ENCODE peak calls at places on chromosomes 6 and 20, in five cellular contexts. One of them, this sample, is unnamed.

GRCh38 chr6:155327326-155328073 is 13.2 kb upstream of the TFB1M start:
- DNase-seq in GM20000: no peak
- DNase-seq in tibial artery: peak; percentile 40
- DNase-seq in DND-41: peak; percentile 41
- DNase-seq in nephron progenitor cell: peak; percentile 71
- DNase-seq in this sample: no peak

GRCh38 chr6:27605401-27606342 is 132.8 kb upstream of the ZNF184 start:
- DNase-seq in GM20000: no peak
- DNase-seq in tibial artery: no peak
- DNase-seq in DND-41: no peak
- DNase-seq in nephron progenitor cell: peak; percentile 79
- DNase-seq in this sample: no peak

GRCh38 chr20:16922834-16923233 is 174.7 kb downstream of the OTOR start:
- DNase-seq in GM20000: no peak
- DNase-seq in tibial artery: no peak
- DNase-seq in DND-41: no peak
- DNase-seq in nephron progenitor cell: no peak
- DNase-seq in this sample: no peak

GRCh38 chr6:106739387-106739786 is 110.0 kb downstream of the QRSL1 start:
- DNase-seq in GM20000: no peak
- DNase-seq in tibial artery: peak; percentile 63
- DNase-seq in DND-41: no peak
- DNase-seq in nephron progenitor cell: no peak
- DNase-seq in this sample: no peak

GRCh38 chr6:151763938-151764680 is 43.4 kb upstream of the ESR1 start:
- DNase-seq in GM20000: peak; percentile 54
- DNase-seq in tibial artery: peak; percentile 95
- DNase-seq in DND-41: peak; percentile 28
- DNase-seq in nephron progenitor cell: peak; percentile 83
- DNase-seq in this sample: peak; percentile 92

GRCh38 chr20:47992021-47992467 is 206.8 kb upstream of the SULF2 start:
- DNase-seq in GM20000: no peak
- DNase-seq in tibial artery: no peak
- DNase-seq in DND-41: peak; percentile 23
- DNase-seq in nephron progenitor cell: no peak
- DNase-seq in this sample: no peak

GRCh38 chr6:75368151-75368779 is 83.7 kb upstream of the TMEM30A start:
- DNase-seq in GM20000: peak; percentile 15
- DNase-seq in tibial artery: no peak
- DNase-seq in DND-41: no peak
- DNase-seq in nephron progenitor cell: peak; percentile 23
- DNase-seq in this sample: no peak

GRCh38 chr6:123636771-123637170 is at the start of gene TRDN:
- DNase-seq in GM20000: no peak
- DNase-seq in tibial artery: no peak
- DNase-seq in DND-41: no peak
- DNase-seq in nephron progenitor cell: peak; percentile 1
- DNase-seq in this sample: no peak

GRCh38 chr20:47816487-47817451 is 31.5 kb upstream of the SULF2 start:
- DNase-seq in GM20000: no peak
- DNase-seq in tibial artery: no peak
- DNase-seq in DND-41: no peak
- DNase-seq in nephron progenitor cell: no peak
- DNase-seq in this sample: no peak

GRCh38 chr6:146111864-146112263 is 83.0 kb downstream of the GRM1 start:
- DNase-seq in GM20000: no peak
- DNase-seq in tibial artery: no peak
- DNase-seq in DND-41: no peak
- DNase-seq in nephron progenitor cell: no peak
- DNase-seq in this sample: no peak

GRCh38 chr6:87340230-87340629 is 4.4 kb upstream of the C6orf163 start:
- DNase-seq in GM20000: no peak
- DNase-seq in tibial artery: no peak
- DNase-seq in DND-41: no peak
- DNase-seq in nephron progenitor cell: no peak
- DNase-seq in this sample: no peak

GRCh38 chr6:106556368-106556960 is 72.8 kb downstream of the RTN4IP1 start:
- DNase-seq in GM20000: no peak
- DNase-seq in tibial artery: no peak
- DNase-seq in DND-41: no peak
- DNase-seq in nephron progenitor cell: no peak
- DNase-seq in this sample: no peak

GRCh38 chr6:408599-409102 is 17.1 kb downstream of the IRF4 start:
- DNase-seq in GM20000: no peak
- DNase-seq in tibial artery: peak; percentile 42
- DNase-seq in DND-41: no peak
- DNase-seq in nephron progenitor cell: peak; percentile 56
- DNase-seq in this sample: no peak

GRCh38 chr20:404088-404487 is 4.0 kb upstream of the RBCK1 start:
- DNase-seq in GM20000: no peak
- DNase-seq in tibial artery: no peak
- DNase-seq in DND-41: no peak
- DNase-seq in nephron progenitor cell: no peak
- DNase-seq in this sample: no peak

GRCh38 chr20:60063739-60064138 is 105.5 kb downstream of the CDH26 start:
- DNase-seq in GM20000: no peak
- DNase-seq in tibial artery: no peak
- DNase-seq in DND-41: peak; percentile 72
- DNase-seq in nephron progenitor cell: no peak
- DNase-seq in this sample: no peak

GRCh38 chr20:46720776-46721425 is 11.5 kb downstream of the SLC2A10 start:
- DNase-seq in GM20000: no peak
- DNase-seq in tibial artery: no peak
- DNase-seq in DND-41: no peak
- DNase-seq in nephron progenitor cell: no peak
- DNase-seq in this sample: no peak

GRCh38 chr20:51413753-51414323 is 128.7 kb downstream of the NFATC2 start:
- DNase-seq in GM20000: peak; percentile 50
- DNase-seq in tibial artery: no peak
- DNase-seq in DND-41: no peak
- DNase-seq in nephron progenitor cell: no peak
- DNase-seq in this sample: no peak

GRCh38 chr20:41509801-41510200 is 108.4 kb downstream of the CHD6 start:
- DNase-seq in GM20000: no peak
- DNase-seq in tibial artery: peak; percentile 49
- DNase-seq in DND-41: no peak
- DNase-seq in nephron progenitor cell: no peak
- DNase-seq in this sample: no peak

GRCh38 chr20:40685349-40685748 is 3.7 kb downstream of the MAFB start:
- DNase-seq in GM20000: no peak
- DNase-seq in tibial artery: no peak
- DNase-seq in DND-41: no peak
- DNase-seq in nephron progenitor cell: no peak
- DNase-seq in this sample: no peak

GRCh38 chr6:1027795-1028569 is 283.9 kb upstream of the FOXQ1 start:
- DNase-seq in GM20000: no peak
- DNase-seq in tibial artery: no peak
- DNase-seq in DND-41: no peak
- DNase-seq in nephron progenitor cell: no peak
- DNase-seq in this sample: no peak

GRCh38 chr6:152004036-152004566 is 196.6 kb downstream of the ESR1 start:
- DNase-seq in GM20000: no peak
- DNase-seq in tibial artery: no peak
- DNase-seq in DND-41: no peak
- DNase-seq in nephron progenitor cell: no peak
- DNase-seq in this sample: no peak

GRCh38 chr6:143822584-143823024 is 20.5 kb upstream of the LTV1 start:
- DNase-seq in GM20000: no peak
- DNase-seq in tibial artery: no peak
- DNase-seq in DND-41: no peak
- DNase-seq in nephron progenitor cell: no peak
- DNase-seq in this sample: no peak

GRCh38 chr6:161663682-161664081 is 389.8 kb upstream of the AGPAT4 start:
- DNase-seq in GM20000: no peak
- DNase-seq in tibial artery: no peak
- DNase-seq in DND-41: no peak
- DNase-seq in nephron progenitor cell: no peak
- DNase-seq in this sample: no peak

GRCh38 chr6:53250761-53251672 is 97.7 kb downstream of the ELOVL5 start:
- DNase-seq in GM20000: no peak
- DNase-seq in tibial artery: no peak
- DNase-seq in DND-41: no peak
- DNase-seq in nephron progenitor cell: no peak
- DNase-seq in this sample: no peak

GRCh38 chr6:25311251-25311910 is 32.2 kb downstream of the CARMIL1 start:
- DNase-seq in GM20000: no peak
- DNase-seq in tibial artery: no peak
- DNase-seq in DND-41: no peak
- DNase-seq in nephron progenitor cell: no peak
- DNase-seq in this sample: peak; percentile 43

GRCh38 chr6:43970068-43970912 is 157.0 kb downstream of the MRPL14 start:
- DNase-seq in GM20000: no peak
- DNase-seq in tibial artery: no peak
- DNase-seq in DND-41: no peak
- DNase-seq in nephron progenitor cell: no peak
- DNase-seq in this sample: peak; percentile 45

GRCh38 chr6:40439401-40439800 is 147.8 kb downstream of the LRFN2 start:
- DNase-seq in GM20000: no peak
- DNase-seq in tibial artery: no peak
- DNase-seq in DND-41: no peak
- DNase-seq in nephron progenitor cell: no peak
- DNase-seq in this sample: no peak

GRCh38 chr6:68975064-68975463 is 340.0 kb downstream of the ADGRB3 start:
- DNase-seq in GM20000: no peak
- DNase-seq in tibial artery: no peak
- DNase-seq in DND-41: no peak
- DNase-seq in nephron progenitor cell: no peak
- DNase-seq in this sample: no peak

GRCh38 chr20:63102720-63103375 is 96.1 kb upstream of the BHLHE23 start:
- DNase-seq in GM20000: peak; percentile 84
- DNase-seq in tibial artery: no peak
- DNase-seq in DND-41: peak; percentile 88
- DNase-seq in nephron progenitor cell: peak; percentile 20
- DNase-seq in this sample: no peak

GRCh38 chr6:136288566-136289326 is 900 bp downstream of the BCLAF1 start:
- DNase-seq in GM20000: peak; percentile 33
- DNase-seq in tibial artery: peak; percentile 87
- DNase-seq in DND-41: peak; percentile 67
- DNase-seq in nephron progenitor cell: peak; percentile 59
- DNase-seq in this sample: peak; percentile 96
- TF ChIP-seq CTCF in GM20000: no peak
- TF ChIP-seq CTCF in tibial artery: peak; percentile 42
- TF ChIP-seq CTCF in DND-41: peak; percentile 54
- TF ChIP-seq CTCF in nephron progenitor cell: peak; percentile 23
- TF ChIP-seq CTCF in this sample: no peak

DNA sequence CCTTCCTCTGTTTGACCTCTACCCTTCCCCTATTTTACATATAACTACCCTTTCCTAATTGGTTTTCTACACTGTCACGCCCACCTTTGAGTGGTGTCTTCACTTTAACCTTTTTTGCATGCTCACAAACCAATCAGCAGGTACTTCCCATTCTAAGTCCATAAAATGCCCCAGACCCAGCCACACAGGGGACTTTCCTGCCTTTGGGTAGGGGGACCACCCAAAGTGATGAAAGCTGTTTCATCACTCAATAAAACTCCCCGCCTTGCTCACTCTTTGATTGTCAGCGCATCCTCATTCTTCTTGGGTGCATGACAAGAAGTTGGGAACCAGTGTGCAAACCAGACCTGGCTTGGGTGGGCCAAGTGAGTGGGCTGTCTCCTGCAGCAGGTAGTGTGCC is 20.5 kb upstream of the SNRPC start:
- DNase-seq in GM20000: no peak
- DNase-seq in tibial artery: no peak
- DNase-seq in DND-41: no peak
- DNase-seq in nephron progenitor cell: no peak
- DNase-seq in this sample: no peak
- TF ChIP-seq CTCF in GM20000: no peak
- TF ChIP-seq CTCF in tibial artery: no peak
- TF ChIP-seq CTCF in DND-41: no peak
- TF ChIP-seq CTCF in nephron progenitor cell: no peak
- TF ChIP-seq CTCF in this sample: no peak

GRCh38 chr6:84872996-84873395 is 108.6 kb upstream of the TBX18 start:
- DNase-seq in GM20000: no peak
- DNase-seq in tibial artery: no peak
- DNase-seq in DND-41: no peak
- DNase-seq in nephron progenitor cell: no peak
- DNase-seq in this sample: no peak

GRCh38 chr6:84868149-84868548 is 103.8 kb upstream of the TBX18 start:
- DNase-seq in GM20000: no peak
- DNase-seq in tibial artery: no peak
- DNase-seq in DND-41: no peak
- DNase-seq in nephron progenitor cell: no peak
- DNase-seq in this sample: no peak

GRCh38 chr6:84867521-84867920 is 103.1 kb upstream of the TBX18 start:
- DNase-seq in GM20000: no peak
- DNase-seq in tibial artery: no peak
- DNase-seq in DND-41: no peak
- DNase-seq in nephron progenitor cell: no peak
- DNase-seq in this sample: no peak

GRCh38 chr6:84871925-84872324 is 107.5 kb upstream of the TBX18 start:
- DNase-seq in GM20000: no peak
- DNase-seq in tibial artery: no peak
- DNase-seq in DND-41: no peak
- DNase-seq in nephron progenitor cell: no peak
- DNase-seq in this sample: no peak

DNA sequence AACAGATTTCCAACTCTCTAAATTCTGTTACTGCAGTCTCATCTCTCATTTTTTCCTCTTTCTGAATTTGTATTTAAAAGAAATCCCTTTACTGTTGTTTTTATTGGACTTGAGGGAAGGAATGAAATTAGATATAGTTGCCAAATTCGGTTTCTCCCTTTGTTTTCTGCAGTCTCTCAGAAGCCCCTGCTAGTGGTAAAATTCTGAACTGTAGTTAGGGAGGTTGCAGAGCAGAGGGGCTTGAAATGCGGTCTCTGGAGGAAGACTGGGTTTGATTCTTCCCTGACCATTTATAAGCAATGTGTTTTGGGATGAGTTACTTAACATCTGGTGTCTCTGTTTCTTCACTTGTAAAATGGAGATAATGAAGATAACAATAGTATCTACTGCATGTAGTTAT is 106.3 kb upstream of the TBX18 start:
- DNase-seq in GM20000: no peak
- DNase-seq in tibial artery: no peak
- DNase-seq in DND-41: no peak
- DNase-seq in nephron progenitor cell: no peak
- DNase-seq in this sample: no peak
- TF ChIP-seq CTCF in GM20000: no peak
- TF ChIP-seq CTCF in tibial artery: no peak
- TF ChIP-seq CTCF in DND-41: no peak
- TF ChIP-seq CTCF in nephron progenitor cell: no peak
- TF ChIP-seq CTCF in this sample: no peak

GRCh38 chr6:145091827-145092164 is 643.5 kb downstream of the EPM2A start:
- DNase-seq in GM20000: no peak
- DNase-seq in tibial artery: no peak
- DNase-seq in DND-41: no peak
- DNase-seq in nephron progenitor cell: no peak
- DNase-seq in this sample: no peak

GRCh38 chr6:145093226-145093625 is 642.1 kb downstream of the EPM2A start:
- DNase-seq in GM20000: no peak
- DNase-seq in tibial artery: no peak
- DNase-seq in DND-41: no peak
- DNase-seq in nephron progenitor cell: no peak
- DNase-seq in this sample: no peak

GRCh38 chr6:145096846-145097245 is 638.5 kb downstream of the EPM2A start:
- DNase-seq in GM20000: no peak
- DNase-seq in tibial artery: no peak
- DNase-seq in DND-41: no peak
- DNase-seq in nephron progenitor cell: no peak
- DNase-seq in this sample: no peak

GRCh38 chr6:145091102-145091826 is 644.1 kb downstream of the EPM2A start:
- DNase-seq in GM20000: no peak
- DNase-seq in tibial artery: no peak
- DNase-seq in DND-41: no peak
- DNase-seq in nephron progenitor cell: no peak
- DNase-seq in this sample: no peak

GRCh38 chr6:145092554-145092953 is 642.8 kb downstream of the EPM2A start:
- DNase-seq in GM20000: no peak
- DNase-seq in tibial artery: no peak
- DNase-seq in DND-41: no peak
- DNase-seq in nephron progenitor cell: no peak
- DNase-seq in this sample: no peak
- TF ChIP-seq CTCF in GM20000: no peak
- TF ChIP-seq CTCF in tibial artery: no peak
- TF ChIP-seq CTCF in DND-41: no peak
- TF ChIP-seq CTCF in nephron progenitor cell: no peak
- TF ChIP-seq CTCF in this sample: no peak